ENCODE peak calls at places on chromosomes 4 and X, in seven cellular contexts. M is choroid plexus epithelial cell, Z is Panc1, B is mammary epithelial cell, H is ovary, N is fibroblast of lung, E is pancreas. W is an unnamed sample.

GRCh38 chr4:85496933-85497332 is 22.0 kb downstream of the ARHGAP24 start:
- DNase-seq in N (peak; percentile 88), M (peak; percentile 66), Z (no peak), H (no peak), B (peak; percentile 64), E (no peak), W (no peak)

GRCh38 chr4:26354491-26354890 is 33.7 kb downstream of the RBPJ start:
- DNase-seq in N (no peak), Z (no peak), M (no peak), H (no peak), E (no peak), B (no peak), W (no peak)

GRCh38 chrX:21940356-21940829 is at the start of gene SMS:
- DNase-seq in H (peak; percentile 84), E (peak; percentile 70), M (peak; percentile 73), B (peak; percentile 78), N (peak; percentile 75), Z (no peak), W (peak; percentile 78)

GRCh38 chr4:26964512-26964911 is 103.9 kb downstream of the STIM2 start:
- DNase-seq in M (no peak), N (peak; percentile 37), H (no peak), E (no peak), B (peak; percentile 8), Z (no peak), W (no peak)

GRCh38 chr4:106647451-106647850 is 278.9 kb upstream of the GIMD1 start:
- DNase-seq in H (no peak), Z (no peak), M (no peak), N (no peak), E (no peak), B (no peak), W (no peak)

GRCh38 chr4:86036729-86037128 is 323.1 kb downstream of the MAPK10 start:
- DNase-seq in H (no peak), B (peak; percentile 69), M (peak; percentile 78), E (no peak), N (peak; percentile 83), Z (no peak), W (no peak)

GRCh38 chr4:16250665-16251365 is 24.5 kb upstream of the TAPT1 start:
- DNase-seq in N (peak; percentile 83), H (no peak), Z (no peak), M (peak; percentile 40), B (no peak), E (no peak), W (no peak)

GRCh38 chr4:89752932-89753598 is 83.9 kb downstream of the SNCA start:
- DNase-seq in M (peak; percentile 94), B (peak; percentile 45), E (peak; percentile 8), Z (no peak), H (no peak), N (peak; percentile 81), W (peak; percentile 67)

GRCh38 chr4:104967034-104967401 is 179.7 kb upstream of the TET2 start:
- DNase-seq in Z (no peak), M (no peak), N (no peak), B (peak; percentile 40), H (no peak), E (no peak), W (no peak)

GRCh38 chrX:100316987-100317386 is 93.1 kb downstream of the PCDH19 start:
- DNase-seq in E (no peak), H (no peak), M (no peak), B (peak; percentile 27), Z (no peak), N (peak; percentile 21), W (no peak)

GRCh38 chrX:68829594-68830485 is 1.0 kb downstream of the EFNB1 start:
- DNase-seq in M (peak; percentile 47), B (no peak), N (peak; percentile 48), Z (no peak), H (no peak), E (no peak), W (no peak)

GRCh38 chr4:120331486-120332281 is 265.0 kb upstream of the MAD2L1 start:
- DNase-seq in Z (no peak), B (peak; percentile 33), H (no peak), E (peak; percentile 38), N (peak; percentile 66), M (no peak), W (no peak)

GRCh38 chr4:40275065-40275464 is 60.1 kb upstream of the CHRNA9 start:
- DNase-seq in E (no peak), N (no peak), H (no peak), M (no peak), Z (no peak), B (no peak), W (no peak)

GRCh38 chrX:6383488-6383887 is 151.4 kb downstream of the VCX3A start:
- DNase-seq in B (no peak), Z (no peak), H (no peak), N (no peak), M (no peak), E (no peak), W (no peak)

GRCh38 chr4:121817701-121818100 is 6.0 kb downstream of the CCNA2 start:
- DNase-seq in N (no peak), E (no peak), H (no peak), M (no peak), Z (no peak), B (no peak), W (no peak)

GRCh38 chr4:121811122-121811521 is 10.0 kb downstream of the EXOSC9 start:
- DNase-seq in B (no peak), H (no peak), E (no peak), Z (no peak), M (no peak), N (no peak), W (no peak)

GRCh38 chr4:121817006-121817405 is 6.7 kb downstream of the CCNA2 start:
- DNase-seq in M (no peak), B (no peak), H (no peak), E (no peak), Z (no peak), N (no peak), W (no peak)

GRCh38 chr4:121818215-121818614 is 5.5 kb downstream of the CCNA2 start:
- DNase-seq in N (no peak), M (no peak), E (no peak), H (no peak), Z (no peak), B (no peak), W (no peak)

GRCh38 chr4:121814756-121815155 is 8.9 kb downstream of the CCNA2 start:
- DNase-seq in E (no peak), N (peak; percentile 46), B (no peak), Z (no peak), H (no peak), M (no peak), W (no peak)
- H3K4me3 ChIP-seq in E (no peak overlapping the region), N (no peak overlapping the region), B (no peak overlapping the region), Z (no peak overlapping the region), H (no peak overlapping the region), M (no peak overlapping the region), W (no peak overlapping the region)

GRCh38 chrX:71215335-71215912 is 7.6 kb upstream of the GJB1 start:
- DNase-seq in E (peak; percentile 47), H (no peak), B (no peak), N (no peak), M (no peak), Z (no peak), W (peak; percentile 10)
- H3K4me3 ChIP-seq in E (peak overlapping the region; percentile 47), H (no peak overlapping the region), B (no peak overlapping the region), N (no peak overlapping the region), M (no peak overlapping the region), Z (no peak overlapping the region), W (no peak overlapping the region)

GRCh38 chr4:170089274-170089742 is 448 bp downstream of the AADAT start:
- DNase-seq in B (peak; percentile 50), Z (no peak), H (peak; percentile 21), M (peak; percentile 52), N (peak; percentile 61), E (peak; percentile 16), W (peak; percentile 62)
- H3K4me3 ChIP-seq in B (peak overlapping the region; percentile 52), Z (peak overlapping the region; percentile 62), H (peak overlapping the region; percentile 59), M (peak overlapping the region; percentile 69), N (peak overlapping the region; percentile 79), E (peak overlapping the region; percentile 69), W (peak overlapping the region; percentile 64)

GRCh38 chr4:80185787-80186548 is 11.3 kb upstream of the PRDM8 start:
- DNase-seq in H (peak; percentile 28), B (no peak), Z (no peak), N (peak; percentile 24), M (no peak), E (no peak), W (no peak)
- H3K4me3 ChIP-seq in H (peak overlapping the region; percentile 78), B (no peak overlapping the region), Z (peak overlapping the region; percentile 78), N (peak overlapping the region; percentile 97), M (peak overlapping the region; percentile 78), E (peak overlapping the region; percentile 58), W (no peak overlapping the region)

GRCh38 chrX:155188786-155189185 is 27.5 kb upstream of the VBP1 start:
- DNase-seq in M (no peak), H (no peak), N (no peak), B (no peak), E (no peak), Z (no peak), W (no peak)
- H3K4me3 ChIP-seq in M (no peak overlapping the region), H (no peak overlapping the region), N (no peak overlapping the region), B (no peak overlapping the region), E (no peak overlapping the region), Z (no peak overlapping the region), W (no peak overlapping the region)

GRCh38 chr4:6269651-6270511 is at the start of gene WFS1:
- DNase-seq in N (peak; percentile 98), M (peak; percentile 99), Z (peak; percentile 64), E (peak; percentile 100), B (peak; percentile 99), H (peak; percentile 99), W (peak; percentile 93)

GRCh38 chr4:6269400-6269650 is 325 bp upstream of the WFS1 start:
- DNase-seq in B (no peak), N (no peak), Z (no peak), H (no peak), M (no peak), E (no peak), W (no peak)

GRCh38 chr4:6270691-6271121 is 1.1 kb downstream of the WFS1 start:
- DNase-seq in M (peak; percentile 49), H (peak; percentile 74), Z (no peak), N (peak; percentile 15), B (no peak), E (peak; percentile 29), W (no peak)

GRCh38 chr4:6267573-6267972 is 2.1 kb upstream of the WFS1 start:
- DNase-seq in M (peak; percentile 33), E (no peak), B (no peak), N (no peak), Z (no peak), H (no peak), W (no peak)

GRCh38 chr4:6268650-6269399 is 825 bp upstream of the WFS1 start:
- DNase-seq in M (no peak), B (no peak), H (peak; percentile 56), Z (no peak), N (no peak), E (no peak), W (no peak)
- H3K4me3 ChIP-seq in M (no peak overlapping the region), B (peak overlapping the region; percentile 36), H (peak overlapping the region; percentile 18), Z (peak overlapping the region; percentile 79), N (peak overlapping the region; percentile 49), E (peak overlapping the region; percentile 60), W (no peak overlapping the region)